ENCODE peak calls at places on chromosomes 4 and X, in four cellular contexts. J, Y, V and R are unnamed samples.

GRCh38 chr4:15665738-15666365 is 10.7 kb upstream of the FBXL5 start:
- DNase-seq in V (no peak), J (no peak), Y (peak; percentile 49), R (no peak)

GRCh38 chrX:150512426-150512825 is 56.0 kb upstream of the MTM1 start:
- DNase-seq in J (peak; percentile 68), Y (no peak), V (no peak), R (no peak)

GRCh38 chrX:34578237-34578636 is 78.8 kb downstream of the TMEM47 start:
- DNase-seq in Y (peak; percentile 63), J (no peak), V (peak; percentile 16), R (peak; percentile 68)

GRCh38 chr4:163930086-163930485 is 435.6 kb downstream of the TMA16 start:
- DNase-seq in V (no peak), Y (no peak), J (no peak), R (no peak)

GRCh38 chr4:134328741-134329140 is 127.2 kb upstream of the PABPC4L start:
- DNase-seq in V (no peak), J (no peak), Y (no peak), R (no peak)

GRCh38 chr4:3791910-3792542 is 25.8 kb downstream of the ADRA2C start:
- DNase-seq in Y (peak; percentile 39), V (peak; percentile 4), J (no peak), R (no peak)

GRCh38 chr4:82748176-82748575 is 50.4 kb downstream of the SCD5 start:
- DNase-seq in V (no peak), J (no peak), Y (no peak), R (no peak)

GRCh38 chr4:112343330-112343729 is 46.2 kb downstream of the ALPK1 start:
- DNase-seq in J (no peak), V (no peak), Y (no peak), R (no peak)

GRCh38 chr4:142405021-142405991 is 440.8 kb downstream of the INPP4B start:
- DNase-seq in J (peak; percentile 86), Y (peak; percentile 80), V (peak; percentile 69), R (peak; percentile 80)

GRCh38 chr4:2694691-2695090 is 61.4 kb downstream of the TNIP2 start:
- DNase-seq in Y (no peak), J (peak; percentile 72), V (no peak), R (no peak)

GRCh38 chr4:24637173-24637572 is 52.8 kb upstream of the DHX15 start:
- DNase-seq in V (no peak), Y (no peak), J (no peak), R (no peak)

GRCh38 chrX:139691843-139692505 is 16.0 kb downstream of the MCF2 start:
- DNase-seq in V (no peak), Y (peak; percentile 2), J (no peak), R (peak; percentile 18)

GRCh38 chr4:125262079-125262478 is 52.7 kb upstream of the FAT4 start:
- DNase-seq in V (no peak), Y (no peak), J (no peak), R (no peak)

GRCh38 chr4:111398906-111399330 is 746.3 kb upstream of the FAM241A start:
- DNase-seq in J (no peak), V (peak; percentile 59), Y (peak; percentile 20), R (peak; percentile 26)

GRCh38 chr4:183987987-183988392 is 82.9 kb downstream of the STOX2 start:
- DNase-seq in J (no peak), V (peak; percentile 40), Y (peak; percentile 87), R (peak; percentile 97)

GRCh38 chrX:33726281-33727160 is 405.6 kb downstream of the FAM47A start:
- DNase-seq in V (no peak), J (no peak), Y (no peak), R (no peak)

GRCh38 chr4:127400736-127401346 is 231.9 kb upstream of the INTU start:
- DNase-seq in V (peak; percentile 58), Y (peak; percentile 87), J (no peak), R (peak; percentile 86)